ENCODE peak calls at places on chromosomes 16 and 17, in nine cellular contexts. X, Z, U, Y, V, T, P, D and A are unnamed samples.

GRCh38 chr17:74547736-74548135 is 1.8 kb upstream of the CD300C start:
- DNase-seq in X (no peak), Z (peak; percentile 8), U (no peak), Y (no peak), V (peak; percentile 26), T (no peak), P (no peak), D (no peak), A (no peak)

GRCh38 chr17:70968302-70968701 is 799.0 kb downstream of the KCNJ2 start:
- DNase-seq in X (no peak), Z (no peak), U (no peak), Y (no peak), V (no peak), T (peak; percentile 80), P (no peak), D (no peak), A (no peak)

GRCh38 chr17:27526603-27527002 is 70.4 kb downstream of the KSR1 start:
- DNase-seq in X (peak; percentile 51), Z (no peak), U (peak; percentile 35), Y (no peak), V (peak; percentile 78), T (peak; percentile 51), P (peak; percentile 69), D (peak; percentile 53), A (peak; percentile 30)

GRCh38 chr16:49799172-49799571 is 56.7 kb downstream of the ZNF423 start:
- DNase-seq in X (no peak), Z (no peak), U (no peak), Y (no peak), V (no peak), T (no peak), P (no peak), D (no peak), A (no peak)

GRCh38 chr16:2147378-2147777 is 1.0 kb upstream of the RAB26 start:
- DNase-seq in X (no peak), Z (peak; percentile 53), U (no peak), Y (no peak), V (peak; percentile 45), T (no peak), P (no peak), D (no peak), A (no peak)

GRCh38 chr16:53945996-53946395 is 242.0 kb downstream of the FTO start:
- DNase-seq in X (no peak), Z (no peak), U (no peak), Y (no peak), V (no peak), T (peak; percentile 71), P (peak; percentile 80), D (no peak), A (peak; percentile 59)

GRCh38 chr17:77445030-77445907 is 304.5 kb downstream of the SEC14L1 start:
- DNase-seq in X (no peak), Z (no peak), U (no peak), Y (no peak), V (no peak), T (peak; percentile 91), P (peak; percentile 84), D (peak; percentile 69), A (no peak)

GRCh38 chr17:59372138-59372751 is 40.8 kb downstream of the YPEL2 start:
- DNase-seq in X (peak; percentile 54), Z (no peak), U (peak; percentile 80), Y (no peak), V (no peak), T (peak; percentile 77), P (peak; percentile 88), D (no peak), A (no peak)

GRCh38 chr17:64063088-64063487 is 42.7 kb upstream of the ICAM2 start:
- DNase-seq in X (no peak), Z (no peak), U (no peak), Y (no peak), V (no peak), T (no peak), P (no peak), D (no peak), A (no peak)

GRCh38 chr17:57340160-57340981 is 84.0 kb downstream of the MSI2 start:
- DNase-seq in X (no peak), Z (no peak), U (no peak), Y (no peak), V (no peak), T (no peak), P (no peak), D (no peak), A (no peak)

GRCh38 chr17:42980766-42981397 is 517 bp downstream of the RUNDC1 start:
- DNase-seq in X (peak; percentile 57), Z (peak; percentile 78), U (peak; percentile 27), Y (no peak), V (peak; percentile 69), T (peak; percentile 39), P (peak; percentile 54), D (no peak), A (no peak)

GRCh38 chr16:88846088-88846487 is 10.7 kb downstream of the GALNS start:
- DNase-seq in X (no peak), Z (no peak), U (no peak), Y (no peak), V (peak; percentile 71), T (peak; percentile 14), P (peak; percentile 5), D (no peak), A (no peak)

GRCh38 chr17:31449746-31450145 is 58.3 kb downstream of the RAB11FIP4 start:
- DNase-seq in X (no peak), Z (no peak), U (no peak), Y (no peak), V (no peak), T (no peak), P (no peak), D (no peak), A (no peak)

GRCh38 chr16:84087461-84088151 is 29.1 kb downstream of the MBTPS1 start:
- DNase-seq in X (no peak), Z (no peak), U (no peak), Y (no peak), V (no peak), T (no peak), P (no peak), D (no peak), A (no peak)

GRCh38 chr16:10949424-10949970 is 5.1 kb downstream of the CLEC16A start:
- DNase-seq in X (no peak), Z (no peak), U (no peak), Y (no peak), V (no peak), T (no peak), P (peak; percentile 59), D (no peak), A (peak; percentile 89)

GRCh38 chr16:28534542-28535373 is 4.0 kb downstream of the NUPR1 start:
- DNase-seq in X (peak; percentile 57), Z (no peak), U (no peak), Y (peak; percentile 95), V (peak; percentile 59), T (peak; percentile 73), P (peak; percentile 80), D (no peak), A (no peak)

GRCh38 chr16:65224994-65225393 is 103.1 kb upstream of the CDH11 start:
- DNase-seq in X (no peak), Z (no peak), U (no peak), Y (peak; percentile 39), V (no peak), T (no peak), P (no peak), D (no peak), A (no peak)

GRCh38 chr17:78358538-78359215 is 1.2 kb downstream of the SOCS3 start:
- DNase-seq in X (peak; percentile 49), Z (peak; percentile 84), U (no peak), Y (no peak), V (peak; percentile 60), T (peak; percentile 56), P (peak; percentile 67), D (no peak), A (peak; percentile 54)

GRCh38 chr17:39161967-39162366 is 4.0 kb downstream of the ARL5C start:
- DNase-seq in X (no peak), Z (no peak), U (no peak), Y (no peak), V (no peak), T (no peak), P (no peak), D (no peak), A (no peak)
- H3K4me1 ChIP-seq in X (peaks cover 7% of the 10 kb centered on the region), Z (peaks cover 8% of the 10 kb centered on the region), U (peaks cover 28% of the 10 kb centered on the region), Y (peaks cover 33% of the 10 kb centered on the region), V (peaks cover 15% of the 10 kb centered on the region), T (no peaks in the 10 kb centered on the region), P (no peaks in the 10 kb centered on the region), D (no peaks in the 10 kb centered on the region), A (no peaks in the 10 kb centered on the region)

DNA sequence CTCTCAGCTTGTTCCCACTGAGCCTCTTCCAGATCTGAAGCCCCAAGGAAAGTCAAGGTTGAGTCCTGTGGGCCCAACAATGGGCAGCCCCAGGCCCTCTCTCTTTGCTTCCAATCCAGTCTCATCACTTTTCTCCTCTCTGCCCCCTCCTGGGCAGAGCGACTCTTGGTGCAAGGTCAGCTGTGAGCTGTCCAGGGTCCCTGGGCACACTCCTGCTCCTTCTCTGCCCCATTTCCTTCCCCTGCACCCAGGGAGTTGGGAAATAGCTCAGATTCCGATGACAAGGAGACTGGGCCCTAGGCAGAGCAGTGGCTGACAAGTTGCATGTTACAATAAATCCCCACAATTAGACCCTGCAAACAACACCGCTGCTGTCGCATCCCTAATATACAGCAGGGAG is 16.1 kb upstream of the CRHR1 start:
- DNase-seq in X (no peak), Z (no peak), U (no peak), Y (no peak), V (no peak), T (no peak), P (peak; percentile 15), D (no peak), A (no peak)
- TF ChIP-seq CTCF in X (no peak), Z (no peak), U (no peak), Y (no peak), V (no peak), T (no peak), P (no peak), D (no peak), A (no peak)

GRCh38 chr17:49197346-49197998 is 12.9 kb downstream of the GNGT2 start:
- DNase-seq in X (no peak), Z (no peak), U (no peak), Y (no peak), V (no peak), T (no peak), P (no peak), D (no peak), A (no peak)
- H3K4me1 ChIP-seq in X (peaks cover 5% of the 10 kb centered on the region), Z (no peaks in the 10 kb centered on the region), U (peaks cover 6% of the 10 kb centered on the region), Y (peaks cover 11% of the 10 kb centered on the region), V (no peaks in the 10 kb centered on the region), T (peaks cover 3% of the 10 kb centered on the region), P (no peaks in the 10 kb centered on the region), D (no peaks in the 10 kb centered on the region), A (peaks cover 11% of the 10 kb centered on the region)

GRCh38 chr17:28744802-28745051 is 916 bp downstream of the TRAF4 start:
- DNase-seq in X (no peak), Z (no peak), U (no peak), Y (no peak), V (no peak), T (no peak), P (peak; percentile 21), D (no peak), A (no peak)

GRCh38 chr17:28741358-28742349 is 2.2 kb upstream of the TRAF4 start:
- DNase-seq in X (no peak), Z (peak; percentile 57), U (no peak), Y (no peak), V (no peak), T (no peak), P (no peak), D (no peak), A (no peak)

GRCh38 chr17:28745052-28745776 is 1.4 kb downstream of the TRAF4 start:
- DNase-seq in X (peak; percentile 62), Z (peak; percentile 86), U (peak; percentile 53), Y (no peak), V (peak; percentile 65), T (peak; percentile 51), P (peak; percentile 82), D (peak; percentile 58), A (peak; percentile 76)

GRCh38 chr17:28744104-28744801 is 442 bp downstream of the TRAF4 start:
- DNase-seq in X (peak; percentile 49), Z (peak; percentile 89), U (no peak), Y (no peak), V (peak; percentile 72), T (peak; percentile 65), P (peak; percentile 69), D (peak; percentile 77), A (peak; percentile 48)

GRCh38 chr17:28743243-28744103 is at the start of gene TRAF4:
- DNase-seq in X (peak; percentile 77), Z (peak; percentile 94), U (peak; percentile 74), Y (no peak), V (peak; percentile 89), T (peak; percentile 89), P (peak; percentile 87), D (peak; percentile 81), A (peak; percentile 93)
- TF ChIP-seq CTCF in X (peak; percentile 15), Z (peak; percentile 25), U (peak; percentile 41), Y (no peak), V (peak; percentile 17), T (no peak), P (no peak), D (peak; percentile 71), A (no peak)